ENCODE peak calls at places on chromosomes 11 and 22, in five cellular contexts. T is A673, D is GM23338, W is HCT116, K is GM23248. J is an unnamed sample. For H3K36me3, the result is how much of the 10 kb centered on the place peaks cover.

GRCh38 chr11:12213920-12214319 is 103.5 kb downstream of the MICAL2 start:
- DNase-seq in T (no peak), D (no peak), W (no peak), K (peak), J (no peak)

GRCh38 chr11:57306156-57306876 is 18.4 kb downstream of the TNKS1BP1 start:
- DNase-seq in T (no peak), D (no peak), W (no peak), K (peak), J (no peak)

GRCh38 chr11:96486890-96487633 is 97.2 kb downstream of the JRKL start:
- DNase-seq in T (no peak), D (peak), W (no peak), K (peak), J (peak)

GRCh38 chr11:17256512-17256911 is 20.0 kb upstream of the NUCB2 start:
- DNase-seq in T (peak), D (no peak), W (no peak), K (peak), J (peak)

GRCh38 chr22:26714971-26715370 is 57.6 kb downstream of the MIAT start:
- DNase-seq in T (no peak), D (no peak), W (no peak), K (no peak), J (no peak)

GRCh38 chr11:75714211-75714610 is 3.4 kb upstream of the MOGAT2 start:
- DNase-seq in T (no peak), D (no peak), W (no peak), K (no peak), J (no peak)

GRCh38 chr11:42972741-42973140 is 339.1 kb upstream of the API5 start:
- DNase-seq in T (no peak), D (no peak), W (no peak), K (no peak), J (no peak)

GRCh38 chr11:128066429-128066828 is 520.9 kb downstream of the ETS1 start:
- DNase-seq in T (no peak), D (no peak), W (no peak), K (no peak), J (no peak)

GRCh38 chr11:9787981-9788521 is 124.2 kb downstream of the SWAP70 start:
- DNase-seq in T (no peak), D (no peak), W (no peak), K (peak), J (no peak)

GRCh38 chr11:303359-303758 is 4.0 kb upstream of the IFITM5 start:
- DNase-seq in T (no peak), D (no peak), W (no peak), K (no peak), J (no peak)
- H3K36me3 ChIP-seq in T (under half), D (under half), W (under half), K (under half), J (under half)

GRCh38 chr11:109970516-109971183 is 122.5 kb upstream of the ZC3H12C start:
- DNase-seq in T (no peak), D (no peak), W (no peak), K (no peak), J (no peak)
- TF ChIP-seq EZH2 in T (no peak), D (no peak), W (no peak), K (no peak), J (no peak)

GRCh38 chr22:29815580-29815979 is 22.5 kb downstream of the ASCC2 start:
- DNase-seq in T (no peak), D (no peak), W (no peak), K (no peak), J (no peak)

GRCh38 chr22:29814003-29814402 is 24.1 kb downstream of the ASCC2 start:
- DNase-seq in T (no peak), D (no peak), W (no peak), K (no peak), J (peak)

GRCh38 chr22:29811377-29811776 is 26.7 kb downstream of the ASCC2 start:
- DNase-seq in T (no peak), D (no peak), W (no peak), K (no peak), J (peak)

GRCh38 chr22:29813126-29813525 is 24.9 kb downstream of the ASCC2 start:
- DNase-seq in T (no peak), D (no peak), W (no peak), K (no peak), J (no peak)

GRCh38 chr22:29813563-29813962 is 24.5 kb downstream of the ASCC2 start:
- DNase-seq in T (no peak), D (peak), W (peak), K (no peak), J (no peak)
- H3K36me3 ChIP-seq in T (under half), D (under half), W (half or more), K (under half), J (under half)

DNA sequence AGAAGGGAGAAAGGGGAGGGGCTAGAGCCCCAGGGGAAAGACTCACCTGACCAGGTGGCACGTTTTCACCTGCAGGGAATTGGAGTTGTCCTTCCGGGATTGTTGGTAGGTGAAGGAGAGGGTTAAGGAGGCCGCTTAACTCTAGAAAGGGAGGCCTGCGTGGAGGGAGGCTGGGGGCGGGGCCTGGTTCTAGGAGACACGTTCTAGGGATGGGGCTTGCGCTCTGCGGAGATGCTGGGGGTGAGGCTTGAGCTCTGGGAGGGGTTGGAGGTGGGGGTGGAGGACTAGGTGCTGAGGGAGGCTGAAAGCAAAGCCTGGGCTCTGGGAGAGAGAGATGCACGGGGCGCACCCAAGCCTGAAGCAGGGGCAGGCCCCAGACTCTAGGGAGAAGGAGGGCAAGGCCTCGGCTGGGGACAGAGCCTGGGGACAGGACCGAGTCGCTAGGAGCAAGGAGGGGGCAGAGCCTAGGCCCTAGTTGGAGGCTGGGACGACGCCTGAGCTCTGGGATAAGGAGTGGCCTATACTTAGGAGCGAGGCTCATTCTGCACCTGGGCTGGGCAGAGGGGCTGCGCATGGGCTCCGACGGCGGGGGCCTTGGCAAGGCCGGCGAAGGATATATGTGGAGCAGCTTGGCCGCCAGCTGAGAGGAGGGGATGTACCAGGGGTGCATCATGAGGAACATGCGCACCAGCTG is 2.4 kb downstream of the RASGRP2 start:
- DNase-seq in T (no peak), D (peak), W (no peak), K (no peak), J (no peak)
- TF ChIP-seq EZH2 in T (no peak), D (no peak), W (no peak), K (no peak), J (no peak)

GRCh38 chr22:43346521-43346929 is 3.4 kb upstream of the SCUBE1 start:
- DNase-seq in T (peak), D (peak), W (peak), K (peak), J (no peak)
- H3K36me3 ChIP-seq in T (under half), D (under half), W (under half), K (under half), J (under half)